ENCODE peak calls at places on chromosomes 4 and X, in eight cellular contexts. T, N, J, E, M, G, P and Z are unnamed samples.

GRCh38 chrX:106980952-106981626 is 18.9 kb downstream of the MORC4 start:
- DNase-seq in T (no peak), N (no peak), J (no peak), E (no peak), M (no peak), G (no peak), P (no peak), Z (no peak)

GRCh38 chrX:138298268-138298667 is 413.2 kb downstream of the FGF13 start:
- DNase-seq in T (no peak), N (no peak), J (no peak), E (no peak), M (no peak), G (no peak), P (no peak), Z (no peak)

GRCh38 chrX:11702420-11702819 is 36.7 kb upstream of the ARHGAP6 start:
- DNase-seq in T (no peak), N (no peak), J (no peak), E (no peak), M (no peak), G (no peak), P (no peak), Z (no peak)

GRCh38 chrX:102067966-102068723 is 57.3 kb upstream of the TCEAL2 start:
- DNase-seq in T (no peak), N (peak; percentile 7), J (no peak), E (peak; percentile 1), M (no peak), G (peak; percentile 6), P (peak; percentile 29), Z (peak; percentile 41)

GRCh38 chr4:26307027-26307426 is 13.8 kb upstream of the RBPJ start:
- DNase-seq in T (no peak), N (peak; percentile 33), J (no peak), E (no peak), M (no peak), G (no peak), P (peak; percentile 57), Z (no peak)

GRCh38 chr4:139337612-139338011 is 35.3 kb upstream of the NDUFC1 start:
- DNase-seq in T (no peak), N (no peak), J (no peak), E (no peak), M (no peak), G (no peak), P (no peak), Z (no peak)

GRCh38 chr4:138681000-138681604 is 334.5 kb upstream of the NOCT start:
- DNase-seq in T (peak; percentile 32), N (peak; percentile 56), J (peak; percentile 73), E (peak; percentile 36), M (peak; percentile 71), G (peak; percentile 85), P (peak; percentile 76), Z (peak; percentile 77)

GRCh38 chrX:103398321-103398937 is 22.1 kb downstream of the BEX3 start:
- DNase-seq in T (no peak), N (no peak), J (no peak), E (peak; percentile 87), M (no peak), G (peak; percentile 88), P (peak; percentile 91), Z (no peak)

GRCh38 chr4:150411527-150411926 is 170.4 kb upstream of the MAB21L2 start:
- DNase-seq in T (no peak), N (no peak), J (no peak), E (no peak), M (no peak), G (no peak), P (no peak), Z (no peak)

GRCh38 chr4:145740796-145741195 is 60.9 kb downstream of the C4orf51 start:
- DNase-seq in T (no peak), N (no peak), J (no peak), E (no peak), M (no peak), G (no peak), P (no peak), Z (no peak)

GRCh38 chrX:139932077-139932900 is 564 bp downstream of the ATP11C start:
- DNase-seq in T (peak; percentile 7), N (peak; percentile 60), J (peak; percentile 3), E (peak; percentile 34), M (peak; percentile 34), G (peak; percentile 30), P (no peak), Z (peak; percentile 43)